ENCODE peak calls at places on chromosomes 12 and 14, in six cellular contexts. One of them, this sample, is unnamed. For H3K4me1, the result is how much of the 10 kb centered on the place peaks cover.

GRCh38 chr12:95253386-95253785 is 35.8 kb downstream of the VEZT start:
- DNase-seq in ascending aorta: no peak
- DNase-seq in CD8-positive, alpha-beta memory T cell: no peak
- DNase-seq in HAP-1: no peak
- DNase-seq in uterus: no peak
- DNase-seq in endodermal cell: no peak
- DNase-seq in this sample: no peak

GRCh38 chr14:95946867-95947266 is 70.2 kb downstream of the TUNAR start:
- DNase-seq in endodermal cell: no peak
- DNase-seq in ascending aorta: no peak
- DNase-seq in HAP-1: peak
- DNase-seq in uterus: peak
- DNase-seq in CD8-positive, alpha-beta memory T cell: no peak
- DNase-seq in this sample: no peak

GRCh38 chr14:81031488-81031887 is 76.1 kb downstream of the TSHR start:
- DNase-seq in uterus: no peak
- DNase-seq in HAP-1: no peak
- DNase-seq in ascending aorta: no peak
- DNase-seq in endodermal cell: no peak
- DNase-seq in CD8-positive, alpha-beta memory T cell: no peak
- DNase-seq in this sample: no peak

GRCh38 chr14:78446807-78447206 is 276.6 kb downstream of the NRXN3 start:
- DNase-seq in HAP-1: no peak
- DNase-seq in CD8-positive, alpha-beta memory T cell: no peak
- DNase-seq in endodermal cell: peak
- DNase-seq in uterus: no peak
- DNase-seq in ascending aorta: no peak
- DNase-seq in this sample: no peak

GRCh38 chr12:88889326-88890110 is 309.2 kb upstream of the KITLG start:
- DNase-seq in CD8-positive, alpha-beta memory T cell: no peak
- DNase-seq in uterus: no peak
- DNase-seq in HAP-1: no peak
- DNase-seq in ascending aorta: no peak
- DNase-seq in endodermal cell: no peak
- DNase-seq in this sample: no peak

GRCh38 chr14:96637521-96637920 is 135.3 kb downstream of the PAPOLA start:
- DNase-seq in HAP-1: no peak
- DNase-seq in uterus: no peak
- DNase-seq in CD8-positive, alpha-beta memory T cell: no peak
- DNase-seq in ascending aorta: no peak
- DNase-seq in endodermal cell: peak
- DNase-seq in this sample: peak

GRCh38 chr12:119578112-119578511 is 15.5 kb upstream of the TMEM233 start:
- DNase-seq in uterus: no peak
- DNase-seq in HAP-1: no peak
- DNase-seq in ascending aorta: no peak
- DNase-seq in endodermal cell: no peak
- DNase-seq in CD8-positive, alpha-beta memory T cell: no peak
- DNase-seq in this sample: no peak

GRCh38 chr12:108043750-108044149 is 85.3 kb upstream of the WSCD2 start:
- DNase-seq in uterus: no peak
- DNase-seq in CD8-positive, alpha-beta memory T cell: no peak
- DNase-seq in endodermal cell: peak
- DNase-seq in HAP-1: no peak
- DNase-seq in ascending aorta: no peak
- DNase-seq in this sample: no peak

GRCh38 chr14:75283162-75283883 is 4.7 kb downstream of the FOS start:
- DNase-seq in uterus: no peak
- DNase-seq in CD8-positive, alpha-beta memory T cell: peak
- DNase-seq in HAP-1: no peak
- DNase-seq in ascending aorta: no peak
- DNase-seq in endodermal cell: no peak
- DNase-seq in this sample: peak

GRCh38 chr12:5907812-5908211 is 37.2 kb downstream of the ANO2 start:
- DNase-seq in HAP-1: no peak
- DNase-seq in uterus: no peak
- DNase-seq in ascending aorta: no peak
- DNase-seq in CD8-positive, alpha-beta memory T cell: no peak
- DNase-seq in endodermal cell: peak
- DNase-seq in this sample: peak

GRCh38 chr12:541676-542289 is 82.0 kb downstream of the B4GALNT3 start:
- DNase-seq in ascending aorta: no peak
- DNase-seq in HAP-1: no peak
- DNase-seq in CD8-positive, alpha-beta memory T cell: no peak
- DNase-seq in uterus: no peak
- DNase-seq in endodermal cell: no peak
- DNase-seq in this sample: no peak

GRCh38 chr12:27468241-27468640 is 21.7 kb downstream of the SMCO2 start:
- DNase-seq in HAP-1: no peak
- DNase-seq in ascending aorta: no peak
- DNase-seq in uterus: no peak
- DNase-seq in endodermal cell: no peak
- DNase-seq in CD8-positive, alpha-beta memory T cell: no peak
- DNase-seq in this sample: no peak

GRCh38 chr12:131223791-131224567 is 270.3 kb downstream of the ADGRD1 start:
- DNase-seq in HAP-1: peak
- DNase-seq in ascending aorta: no peak
- DNase-seq in CD8-positive, alpha-beta memory T cell: no peak
- DNase-seq in uterus: no peak
- DNase-seq in endodermal cell: peak
- DNase-seq in this sample: no peak

GRCh38 chr14:77322209-77322902 is 1.5 kb downstream of the GSTZ1 start:
- DNase-seq in endodermal cell: no peak
- DNase-seq in uterus: no peak
- DNase-seq in HAP-1: no peak
- DNase-seq in ascending aorta: no peak
- DNase-seq in CD8-positive, alpha-beta memory T cell: no peak
- DNase-seq in this sample: no peak

GRCh38 chr14:57487771-57488170 is 5.9 kb downstream of the CCDC198 start:
- DNase-seq in uterus: no peak
- DNase-seq in ascending aorta: no peak
- DNase-seq in HAP-1: no peak
- DNase-seq in endodermal cell: no peak
- DNase-seq in CD8-positive, alpha-beta memory T cell: no peak
- DNase-seq in this sample: no peak

GRCh38 chr12:103495158-103495782 is 498 bp downstream of the C12orf42 start:
- DNase-seq in ascending aorta: no peak
- DNase-seq in HAP-1: peak
- DNase-seq in CD8-positive, alpha-beta memory T cell: peak
- DNase-seq in uterus: no peak
- DNase-seq in endodermal cell: peak
- DNase-seq in this sample: no peak

GRCh38 chr14:50025776-50026175 is 90.6 kb downstream of the VCPKMT start:
- DNase-seq in uterus: no peak
- DNase-seq in endodermal cell: no peak
- DNase-seq in ascending aorta: no peak
- DNase-seq in CD8-positive, alpha-beta memory T cell: no peak
- DNase-seq in HAP-1: no peak
- DNase-seq in this sample: no peak

GRCh38 chr12:124542021-124542941 is 25.1 kb downstream of the NCOR2 start:
- DNase-seq in HAP-1: no peak
- DNase-seq in ascending aorta: no peak
- DNase-seq in uterus: no peak
- DNase-seq in CD8-positive, alpha-beta memory T cell: no peak
- DNase-seq in endodermal cell: no peak
- DNase-seq in this sample: no peak

GRCh38 chr14:75340921-75341320 is 62.3 kb downstream of the FOS start:
- DNase-seq in endodermal cell: no peak
- DNase-seq in ascending aorta: peak
- DNase-seq in CD8-positive, alpha-beta memory T cell: no peak
- DNase-seq in HAP-1: no peak
- DNase-seq in uterus: peak
- DNase-seq in this sample: peak

GRCh38 chr14:55688566-55688965 is 108.6 kb downstream of the KTN1 start:
- DNase-seq in ascending aorta: no peak
- DNase-seq in CD8-positive, alpha-beta memory T cell: no peak
- DNase-seq in HAP-1: no peak
- DNase-seq in endodermal cell: no peak
- DNase-seq in uterus: no peak
- DNase-seq in this sample: no peak

GRCh38 chr14:101623685-101624444 is 62.6 kb downstream of the DIO3 start:
- DNase-seq in uterus: no peak
- DNase-seq in endodermal cell: no peak
- DNase-seq in CD8-positive, alpha-beta memory T cell: no peak
- DNase-seq in HAP-1: no peak
- DNase-seq in ascending aorta: no peak
- DNase-seq in this sample: no peak

GRCh38 chr14:94914191-94914590 is 144.3 kb upstream of the GSC start:
- DNase-seq in endodermal cell: no peak
- DNase-seq in ascending aorta: no peak
- DNase-seq in CD8-positive, alpha-beta memory T cell: no peak
- DNase-seq in HAP-1: no peak
- DNase-seq in uterus: no peak
- DNase-seq in this sample: no peak

GRCh38 chr14:102924632-102925588 is 2.4 kb downstream of the AMN start:
- DNase-seq in ascending aorta: no peak
- DNase-seq in CD8-positive, alpha-beta memory T cell: no peak
- DNase-seq in HAP-1: no peak
- DNase-seq in endodermal cell: no peak
- DNase-seq in uterus: no peak
- DNase-seq in this sample: no peak

GRCh38 chr12:42589465-42590323 is at the start of gene PRICKLE1:
- DNase-seq in HAP-1: peak
- DNase-seq in ascending aorta: no peak
- DNase-seq in endodermal cell: peak
- DNase-seq in uterus: peak
- DNase-seq in CD8-positive, alpha-beta memory T cell: no peak
- DNase-seq in this sample: no peak

DNA sequence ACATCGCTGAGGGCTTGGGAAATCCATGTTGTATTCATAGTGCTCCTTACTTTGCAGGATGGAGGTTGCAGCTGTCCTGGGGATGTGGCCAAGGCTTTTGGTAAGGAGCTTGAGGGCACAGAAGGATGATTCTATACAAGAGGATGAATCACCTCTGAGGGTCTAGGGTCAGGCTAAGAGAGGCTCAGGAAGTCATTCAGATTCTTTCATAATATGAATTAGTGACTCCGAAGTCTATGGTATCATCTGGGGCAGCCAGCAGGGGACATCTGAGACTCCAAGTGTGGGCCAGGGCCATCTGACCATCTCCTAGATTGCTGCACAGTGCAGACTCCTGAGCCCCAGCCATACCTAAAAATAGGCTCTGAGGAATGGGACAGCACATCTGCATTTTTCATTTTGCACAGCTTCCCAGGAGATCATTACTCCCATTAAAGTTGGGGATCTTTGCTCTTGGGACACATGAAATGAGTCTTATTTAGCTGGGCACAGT is 4.8 kb downstream of the GMPR2 start:
- DNase-seq in uterus: no peak
- DNase-seq in HAP-1: no peak
- DNase-seq in ascending aorta: no peak
- DNase-seq in CD8-positive, alpha-beta memory T cell: no peak
- DNase-seq in endodermal cell: peak
- DNase-seq in this sample: no peak
- H3K4me1 ChIP-seq in uterus: under half
- H3K4me1 ChIP-seq in HAP-1: under half
- H3K4me1 ChIP-seq in ascending aorta: under half
- H3K4me1 ChIP-seq in CD8-positive, alpha-beta memory T cell: half or more
- H3K4me1 ChIP-seq in endodermal cell: under half
- H3K4me1 ChIP-seq in this sample: under half

DNA sequence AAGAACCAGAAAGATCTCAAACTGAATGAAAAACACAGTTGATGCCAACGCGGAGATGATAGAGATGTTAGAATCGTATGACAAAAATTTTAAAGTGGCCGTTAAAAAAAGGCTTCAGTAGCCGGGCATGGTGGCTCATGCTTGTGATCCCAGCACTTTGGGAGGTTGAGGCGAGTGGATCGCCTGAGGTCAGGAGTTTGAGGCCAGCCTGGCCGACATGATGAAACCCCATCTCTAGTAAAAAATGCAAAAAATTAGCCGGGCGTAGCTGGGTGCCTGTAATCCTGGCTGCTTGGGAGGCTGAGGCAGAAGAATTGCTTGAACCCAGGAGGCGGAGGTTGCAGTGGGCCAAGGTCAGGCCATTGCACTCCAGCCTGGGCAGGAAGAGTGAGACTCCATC is 5.4 kb upstream of the ACVRL1 start:
- DNase-seq in uterus: no peak
- DNase-seq in CD8-positive, alpha-beta memory T cell: no peak
- DNase-seq in HAP-1: no peak
- DNase-seq in endodermal cell: no peak
- DNase-seq in ascending aorta: no peak
- DNase-seq in this sample: no peak
- H3K4me1 ChIP-seq in uterus: under half
- H3K4me1 ChIP-seq in CD8-positive, alpha-beta memory T cell: under half
- H3K4me1 ChIP-seq in HAP-1: under half
- H3K4me1 ChIP-seq in endodermal cell: under half
- H3K4me1 ChIP-seq in ascending aorta: under half
- H3K4me1 ChIP-seq in this sample: under half

DNA sequence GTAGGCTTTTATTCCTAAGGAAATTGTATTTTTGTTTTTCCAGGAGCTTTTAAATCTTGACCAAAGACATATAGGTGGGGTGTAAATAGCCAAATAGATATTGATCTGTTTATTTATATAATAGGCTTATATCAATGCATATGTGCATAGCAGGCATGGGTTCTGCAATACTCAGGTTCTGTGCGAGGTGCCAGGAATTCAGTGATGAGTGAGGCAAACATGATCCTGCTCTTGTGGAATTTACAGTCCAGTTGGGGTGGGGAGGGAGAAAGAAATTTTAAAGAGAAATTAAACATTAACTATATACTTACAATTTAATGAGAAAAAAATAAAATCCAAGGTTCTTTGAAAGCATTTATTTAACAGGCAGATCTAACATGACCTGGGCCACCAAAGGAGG is 160.3 kb upstream of the HIF1A start:
- DNase-seq in CD8-positive, alpha-beta memory T cell: no peak
- DNase-seq in uterus: no peak
- DNase-seq in endodermal cell: no peak
- DNase-seq in ascending aorta: no peak
- DNase-seq in HAP-1: no peak
- DNase-seq in this sample: no peak
- H3K4me1 ChIP-seq in CD8-positive, alpha-beta memory T cell: under half
- H3K4me1 ChIP-seq in uterus: under half
- H3K4me1 ChIP-seq in endodermal cell: under half
- H3K4me1 ChIP-seq in ascending aorta: under half
- H3K4me1 ChIP-seq in HAP-1: under half
- H3K4me1 ChIP-seq in this sample: under half

GRCh38 chr12:116266631-116267349 is 10.7 kb downstream of the MED13L start:
- DNase-seq in uterus: no peak
- DNase-seq in ascending aorta: no peak
- DNase-seq in CD8-positive, alpha-beta memory T cell: no peak
- DNase-seq in HAP-1: no peak
- DNase-seq in endodermal cell: no peak
- DNase-seq in this sample: no peak

GRCh38 chr12:116265361-116266128 is 11.9 kb downstream of the MED13L start:
- DNase-seq in endodermal cell: no peak
- DNase-seq in CD8-positive, alpha-beta memory T cell: no peak
- DNase-seq in uterus: no peak
- DNase-seq in HAP-1: no peak
- DNase-seq in ascending aorta: no peak
- DNase-seq in this sample: no peak

GRCh38 chr12:116267948-116268347 is 9.5 kb downstream of the MED13L start:
- DNase-seq in endodermal cell: no peak
- DNase-seq in CD8-positive, alpha-beta memory T cell: no peak
- DNase-seq in ascending aorta: no peak
- DNase-seq in uterus: no peak
- DNase-seq in HAP-1: no peak
- DNase-seq in this sample: no peak

GRCh38 chr12:116264525-116265070 is 12.9 kb downstream of the MED13L start:
- DNase-seq in endodermal cell: peak
- DNase-seq in uterus: no peak
- DNase-seq in ascending aorta: no peak
- DNase-seq in CD8-positive, alpha-beta memory T cell: no peak
- DNase-seq in HAP-1: no peak
- DNase-seq in this sample: no peak

GRCh38 chr12:116266220-116266619 is 11.3 kb downstream of the MED13L start:
- DNase-seq in ascending aorta: no peak
- DNase-seq in CD8-positive, alpha-beta memory T cell: no peak
- DNase-seq in HAP-1: peak
- DNase-seq in endodermal cell: peak
- DNase-seq in uterus: no peak
- DNase-seq in this sample: no peak
- H3K4me1 ChIP-seq in ascending aorta: under half
- H3K4me1 ChIP-seq in CD8-positive, alpha-beta memory T cell: half or more
- H3K4me1 ChIP-seq in HAP-1: half or more
- H3K4me1 ChIP-seq in endodermal cell: under half
- H3K4me1 ChIP-seq in uterus: under half
- H3K4me1 ChIP-seq in this sample: under half